ENCODE peak calls at places on chromosomes 11 and 22, in seven cellular contexts. D is MM.1S, P is D721Med, G is colonic mucosa, T is H54, H is mucosa of gallbladder, O is retina. V is an unnamed sample.

GRCh38 chr22:42323971-42324370 is 53.5 kb upstream of the TCF20 start:
- DNase-seq in D (no peak), P (no peak), G (no peak), T (no peak), H (no peak), O (no peak), V (no peak)

GRCh38 chr11:128905345-128906184 is 14.4 kb downstream of the KCNJ5 start:
- DNase-seq in D (peak), P (peak), G (peak), T (peak), H (no peak), O (peak), V (peak)

GRCh38 chr11:104858882-104859735 is 39.2 kb downstream of the CASP12 start:
- DNase-seq in D (no peak), P (no peak), G (no peak), T (no peak), H (no peak), O (no peak), V (no peak)

GRCh38 chr22:50182176-50183081 is 3.3 kb upstream of the TRABD start:
- DNase-seq in D (no peak), P (no peak), G (peak), T (no peak), H (no peak), O (no peak), V (no peak)

GRCh38 chr11:121571466-121571865 is 118.7 kb upstream of the SORL1-AS1 start:
- DNase-seq in D (no peak), P (no peak), G (no peak), T (no peak), H (no peak), O (peak), V (no peak)

GRCh38 chr11:32297629-32298028 is 137.7 kb downstream of the WT1 start:
- DNase-seq in D (peak), P (no peak), G (no peak), T (peak), H (no peak), O (peak), V (peak)

GRCh38 chr11:84313830-84314359 is 1027.7 kb upstream of the CCDC90B start:
- DNase-seq in D (no peak), P (no peak), G (no peak), T (no peak), H (no peak), O (no peak), V (no peak)

GRCh38 chr22:48589901-48590300 is 1237.8 kb downstream of the BRD1 start:
- DNase-seq in D (no peak), P (no peak), G (no peak), T (no peak), H (no peak), O (no peak), V (no peak)

GRCh38 chr11:65399249-65399648 is 12.8 kb downstream of the FRMD8 start:
- DNase-seq in D (no peak), P (no peak), G (no peak), T (no peak), H (no peak), O (no peak), V (no peak)

GRCh38 chr22:23183107-23183698 is 2.9 kb downstream of the BCR start:
- DNase-seq in D (peak), P (no peak), G (peak), T (no peak), H (no peak), O (peak), V (no peak)

GRCh38 chr11:43852057-43852636 is 28.5 kb upstream of the ALKBH3 start:
- DNase-seq in D (peak), P (peak), G (peak), T (peak), H (peak), O (peak), V (peak)

GRCh38 chr11:134592391-134592990 is 180.4 kb upstream of the B3GAT1 start:
- DNase-seq in D (peak), P (no peak), G (peak), T (no peak), H (peak), O (no peak), V (peak)

GRCh38 chr22:48721394-48721666 is 1106.3 kb downstream of the BRD1 start:
- DNase-seq in D (no peak), P (no peak), G (no peak), T (no peak), H (peak), O (no peak), V (no peak)

GRCh38 chr11:34044664-34045485 is 6.7 kb upstream of the CAPRIN1 start:
- DNase-seq in D (peak), P (no peak), G (no peak), T (peak), H (no peak), O (no peak), V (peak)

GRCh38 chr22:40624770-40625169 is 11.7 kb downstream of the MRTFA start:
- DNase-seq in D (no peak), P (no peak), G (no peak), T (no peak), H (no peak), O (no peak), V (no peak)

GRCh38 chr11:128891912-128892398 is 799 bp downstream of the KCNJ5 start:
- DNase-seq in D (no peak), P (no peak), G (no peak), T (no peak), H (no peak), O (no peak), V (no peak)

GRCh38 chr11:102614485-102614884 is 10.6 kb downstream of the MMP20 start:
- DNase-seq in D (no peak), P (no peak), G (no peak), T (no peak), H (no peak), O (no peak), V (no peak)

GRCh38 chr11:129574431-129574830 is 198.8 kb downstream of the BARX2 start:
- DNase-seq in D (no peak), P (no peak), G (no peak), T (no peak), H (no peak), O (no peak), V (no peak)

GRCh38 chr11:62707277-62707771 is at the start of the genes BSCL2 and GNG3:
- DNase-seq in D (no peak), P (no peak), G (no peak), T (no peak), H (no peak), O (peak), V (no peak)

GRCh38 chr11:103892603-103893002 is 143.8 kb upstream of the DDI1 start:
- DNase-seq in D (no peak), P (no peak), G (no peak), T (peak), H (no peak), O (no peak), V (no peak)

V was measured in HCT116.